ENCODE peak calls at places on chromosomes 13 and 19, in four cellular contexts. T, Y, B and V are unnamed samples.

GRCh38 chr19:45518469-45518826 is 11.2 kb downstream of the VASP start:
- DNase-seq in T (no peak), Y (no peak), B (no peak), V (no peak)

GRCh38 chr19:16467581-16467980 is 4.2 kb downstream of the EPS15L1 start:
- DNase-seq in T (no peak), Y (no peak), B (no peak), V (no peak)

GRCh38 chr19:33404916-33405315 is 31.4 kb downstream of the CEBPG start:
- DNase-seq in T (no peak), Y (no peak), B (no peak), V (no peak)

GRCh38 chr19:38452430-38453366 is 19.2 kb downstream of the RYR1 start:
- DNase-seq in T (no peak), Y (no peak), B (no peak), V (no peak)

GRCh38 chr13:72952529-72953141 is 106.2 kb upstream of the KLF5 start:
- DNase-seq in T (no peak), Y (no peak), B (no peak), V (no peak)

GRCh38 chr19:35156673-35157014 is 2.1 kb downstream of the FXYD5 start:
- DNase-seq in T (no peak), Y (no peak), B (no peak), V (no peak)

GRCh38 chr19:40177286-40178070 is 13.7 kb upstream of the MAP3K10 start:
- DNase-seq in T (no peak), Y (no peak), B (no peak), V (no peak)

GRCh38 chr13:23806874-23807522 is 82.2 kb downstream of the MIPEP start:
- DNase-seq in T (no peak), Y (no peak), B (no peak), V (no peak)

GRCh38 chr13:84802073-84802472 is 919.8 kb upstream of the SLITRK1 start:
- DNase-seq in T (no peak), Y (no peak), B (no peak), V (no peak)

GRCh38 chr13:106474906-106475305 is 60.6 kb downstream of the EFNB2 start:
- DNase-seq in T (no peak), Y (no peak), B (no peak), V (no peak)

GRCh38 chr13:40130871-40131636 is 475.6 kb downstream of the COG6 start:
- DNase-seq in T (peak), Y (no peak), B (no peak), V (no peak)

GRCh38 chr19:48480476-48481190 is 11.5 kb downstream of the CYTH2 start:
- DNase-seq in T (no peak), Y (peak), B (no peak), V (no peak)

GRCh38 chr19:21604351-21604926 is 99.0 kb downstream of the ZNF429 start:
- DNase-seq in T (no peak), Y (no peak), B (no peak), V (no peak)

GRCh38 chr19:17671906-17672305 is 16.2 kb downstream of the UNC13A start:
- DNase-seq in T (no peak), Y (no peak), B (no peak), V (no peak)

GRCh38 chr19:45464274-45464673 is 3.5 kb upstream of the FOSB start:
- DNase-seq in T (no peak), Y (no peak), B (no peak), V (no peak)

GRCh38 chr13:37360556-37360955 is 238.0 kb downstream of the POSTN start:
- DNase-seq in T (no peak), Y (no peak), B (no peak), V (no peak)

GRCh38 chr13:47334173-47334572 is 437.3 kb upstream of the HTR2A start:
- DNase-seq in T (no peak), Y (no peak), B (peak), V (peak)

GRCh38 chr19:49231804-49232203 is 74.2 kb downstream of the TRPM4 start:
- DNase-seq in T (no peak), Y (no peak), B (no peak), V (no peak)

GRCh38 chr13:110390572-110390971 is 83.5 kb downstream of the COL4A2 start:
- DNase-seq in T (no peak), Y (no peak), B (no peak), V (peak)

GRCh38 chr19:58196911-58197616 is 14.2 kb downstream of the ZNF274 start:
- DNase-seq in T (no peak), Y (no peak), B (no peak), V (no peak)

GRCh38 chr19:12482505-12482886 is 2.1 kb downstream of the ZNF709 start:
- DNase-seq in T (no peak), Y (no peak), B (no peak), V (no peak)

GRCh38 chr13:59363950-59364349 is 799.8 kb downstream of the DIAPH3 start:
- DNase-seq in T (no peak), Y (no peak), B (no peak), V (no peak)

GRCh38 chr13:95087746-95088305 is 213.4 kb downstream of the ABCC4 start:
- DNase-seq in T (no peak), Y (no peak), B (no peak), V (no peak)

GRCh38 chr13:106029901-106030300 is 505.6 kb downstream of the EFNB2 start:
- DNase-seq in T (no peak), Y (no peak), B (no peak), V (no peak)

GRCh38 chr19:14555918-14556661 is 15.8 kb downstream of the NDUFB7 start:
- DNase-seq in T (no peak), Y (no peak), B (no peak), V (no peak)

GRCh38 chr13:113120300-113121182 is 2.1 kb upstream of the F10 start:
- DNase-seq in T (no peak), Y (no peak), B (no peak), V (no peak)

GRCh38 chr13:78265098-78265497 is 338.3 kb downstream of the POU4F1 start:
- DNase-seq in T (no peak), Y (no peak), B (no peak), V (no peak)

GRCh38 chr13:67736646-67737420 is 506.7 kb upstream of the PCDH9 start:
- DNase-seq in T (no peak), Y (no peak), B (no peak), V (no peak)

GRCh38 chr13:74206061-74206561 is 71.9 kb upstream of the KLF12 start:
- DNase-seq in T (no peak), Y (no peak), B (peak), V (peak)
- TF ChIP-seq CTCF in T (no peak), Y (no peak), B (no peak), V (no peak)

GRCh38 chr19:4913996-4914735 is 4.9 kb downstream of the UHRF1 start:
- DNase-seq in T (no peak), Y (peak), B (no peak), V (no peak)
- H3K4me3 ChIP-seq in T (no peak), Y (peak), B (no peak), V (no peak)

GRCh38 chr19:54653181-54653809 is 9.5 kb upstream of the LILRB4 start:
- DNase-seq in T (no peak), Y (no peak), B (no peak), V (no peak)
- TF ChIP-seq CTCF in T (peak), Y (no peak), B (peak), V (peak)

GRCh38 chr19:36894849-36895383 is 21.2 kb downstream of the ZNF829 start:
- DNase-seq in T (no peak), Y (no peak), B (no peak), V (no peak)

DNA sequence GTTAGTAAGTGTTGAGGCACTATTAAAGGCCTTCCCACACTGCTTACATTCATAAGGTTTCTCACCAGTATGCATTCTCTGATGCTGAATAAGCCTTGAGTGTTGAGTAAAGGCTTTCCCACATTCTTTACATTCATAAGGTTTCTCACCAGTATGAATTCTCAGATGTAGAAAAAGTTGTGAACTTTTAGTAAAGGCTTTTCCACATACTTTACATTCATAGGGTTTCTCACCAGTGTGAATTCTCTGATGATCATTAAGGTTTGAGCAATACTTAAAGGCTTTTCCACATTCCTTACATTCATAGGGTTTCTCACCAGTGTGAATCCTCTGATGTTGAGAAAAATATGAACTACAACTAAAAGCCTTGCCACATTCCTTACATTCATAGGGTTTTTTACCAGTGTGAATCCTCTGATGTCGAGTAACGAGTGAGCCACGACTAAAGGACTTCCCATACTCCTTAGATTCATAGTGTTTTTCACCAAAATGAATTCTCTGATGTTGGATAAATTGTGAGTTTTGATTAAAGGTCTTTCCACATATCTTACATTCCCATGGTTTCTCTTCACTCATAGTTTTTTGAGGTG is 24.2 kb downstream of the ZNF829 start:
- DNase-seq in T (no peak), Y (no peak), B (no peak), V (no peak)
- H3K4me3 ChIP-seq in T (peak), Y (no peak), B (no peak), V (no peak)

GRCh38 chr19:27774337-27774736 is 1438.6 kb downstream of the UQCRFS1 start:
- DNase-seq in T (no peak), Y (no peak), B (no peak), V (no peak)
- TF ChIP-seq CTCF in T (no peak), Y (no peak), B (peak), V (peak)

GRCh38 chr19:10418281-10419199 is 1.8 kb upstream of the PDE4A start:
- DNase-seq in T (no peak), Y (no peak), B (no peak), V (no peak)
- H3K4me3 ChIP-seq in T (no peak), Y (peak), B (peak), V (peak)

DNA sequence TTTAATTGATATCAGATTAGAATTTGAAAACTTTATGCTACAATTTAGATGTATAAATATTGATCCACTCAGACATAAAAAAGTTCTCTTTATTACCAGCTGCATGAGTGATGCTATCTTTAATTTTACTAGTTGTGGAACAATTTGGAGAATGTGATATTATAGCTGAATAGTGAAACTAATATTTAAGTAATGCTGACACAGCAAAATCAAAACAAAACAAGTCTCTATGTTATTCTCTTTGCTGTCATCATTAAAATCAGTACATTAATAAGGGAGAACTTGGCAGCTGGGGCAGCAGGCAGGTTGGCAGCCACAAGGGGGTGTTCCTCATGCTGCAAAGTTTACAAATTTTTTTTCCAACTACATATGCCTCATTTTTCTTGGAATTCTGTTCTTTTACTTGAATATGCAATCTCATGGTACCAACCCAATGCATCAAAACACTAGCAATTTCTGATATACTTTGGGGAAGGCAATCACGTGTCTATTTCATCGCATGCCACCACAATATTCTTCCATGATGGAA is 585.3 kb downstream of the FGF9 start:
- DNase-seq in T (no peak), Y (no peak), B (no peak), V (no peak)
- TF ChIP-seq CTCF in T (peak), Y (no peak), B (no peak), V (no peak)

GRCh38 chr19:30233375-30233774 is 138.8 kb upstream of the ZNF536 start:
- DNase-seq in T (no peak), Y (no peak), B (no peak), V (no peak)

GRCh38 chr19:30237146-30237545 is 135.0 kb upstream of the ZNF536 start:
- DNase-seq in T (no peak), Y (no peak), B (no peak), V (no peak)

GRCh38 chr19:30236587-30236986 is 135.6 kb upstream of the ZNF536 start:
- DNase-seq in T (no peak), Y (no peak), B (no peak), V (no peak)

GRCh38 chr19:30231408-30232318 is 140.5 kb upstream of the ZNF536 start:
- DNase-seq in T (no peak), Y (no peak), B (no peak), V (no peak)

DNA sequence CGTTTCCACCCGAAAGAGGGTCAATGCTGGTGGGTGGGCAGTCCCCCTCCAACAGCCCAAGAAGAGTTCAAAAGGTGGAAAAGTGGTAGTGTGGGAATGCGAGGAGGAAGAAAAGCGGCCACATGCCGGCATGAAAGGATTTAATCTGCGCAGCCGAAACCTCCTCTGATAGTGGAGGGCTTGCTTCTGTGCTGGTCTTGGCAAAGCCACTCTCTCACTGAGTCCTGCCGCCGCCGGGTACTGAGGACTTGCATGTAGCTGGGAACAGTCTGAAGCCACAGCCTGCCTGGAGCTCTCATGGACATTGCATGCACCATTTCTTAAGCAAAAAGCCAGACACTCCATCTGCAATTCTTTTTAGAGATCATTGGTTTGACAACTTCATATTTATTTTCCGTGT is 136.2 kb upstream of the ZNF536 start:
- DNase-seq in T (no peak), Y (no peak), B (no peak), V (no peak)
- H3K4me3 ChIP-seq in T (no peak), Y (no peak), B (no peak), V (peak)

DNA sequence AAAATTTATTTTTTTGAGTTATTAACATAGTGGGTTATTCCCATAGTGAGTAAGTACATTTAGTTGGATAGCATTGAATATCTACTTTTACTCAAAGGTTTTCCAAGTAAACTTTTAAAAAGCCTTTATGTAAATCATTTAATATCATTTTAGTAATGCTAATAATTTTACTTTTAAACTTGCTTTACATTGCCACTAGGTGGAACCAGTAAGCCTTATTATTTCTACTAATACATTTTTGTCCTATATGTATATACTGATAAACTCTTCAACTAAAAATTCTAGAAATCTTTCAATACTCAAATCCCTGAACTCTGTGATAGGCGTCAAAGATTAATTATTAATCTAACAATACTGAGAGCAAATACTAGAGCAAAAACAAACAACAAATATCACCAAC is 1709.2 kb upstream of the PCDH20 start:
- DNase-seq in T (no peak), Y (no peak), B (no peak), V (no peak)
- TF ChIP-seq CTCF in T (no peak), Y (no peak), B (peak), V (peak)

GRCh38 chr13:38951525-38952313 is 38.9 kb downstream of the STOML3 start:
- DNase-seq in T (no peak), Y (no peak), B (no peak), V (no peak)
- H3K4me3 ChIP-seq in T (no peak), Y (no peak), B (no peak), V (no peak)